ENCODE peak calls at places on chromosomes 13 and 19, in six cellular contexts. One of them, this sample, is unnamed.

GRCh38 chr19:28170066-28170465 is 1042.9 kb downstream of the UQCRFS1 start:
- DNase-seq in A549: no peak
- DNase-seq in GM12878: no peak
- DNase-seq in H1: no peak
- DNase-seq in K562: no peak
- DNase-seq in HCT116: no peak
- DNase-seq in this sample: no peak

GRCh38 chr13:73168993-73169401 is 110.2 kb downstream of the KLF5 start:
- DNase-seq in GM12878: no peak
- DNase-seq in A549: no peak
- DNase-seq in HCT116: no peak
- DNase-seq in H1: no peak
- DNase-seq in K562: no peak
- DNase-seq in this sample: peak

GRCh38 chr13:46684287-46685001 is 112.5 kb downstream of the ESD start:
- DNase-seq in GM12878: no peak
- DNase-seq in A549: no peak
- DNase-seq in K562: no peak
- DNase-seq in H1: no peak
- DNase-seq in HCT116: no peak
- DNase-seq in this sample: no peak

GRCh38 chr13:39144941-39145533 is 106.8 kb downstream of the NHLRC3 start:
- DNase-seq in HCT116: peak
- DNase-seq in GM12878: no peak
- DNase-seq in A549: peak
- DNase-seq in K562: peak
- DNase-seq in H1: peak
- DNase-seq in this sample: peak

GRCh38 chr13:23433171-23434153 is at the start of gene SACS:
- DNase-seq in K562: no peak
- DNase-seq in HCT116: no peak
- DNase-seq in A549: peak
- DNase-seq in H1: peak
- DNase-seq in GM12878: no peak
- DNase-seq in this sample: peak

GRCh38 chr19:6452223-6452614 is 7.4 kb downstream of the SLC25A23 start:
- DNase-seq in K562: no peak
- DNase-seq in GM12878: no peak
- DNase-seq in HCT116: no peak
- DNase-seq in A549: no peak
- DNase-seq in H1: no peak
- DNase-seq in this sample: no peak

GRCh38 chr19:19185853-19186728 is 5.9 kb downstream of the BORCS8 start:
- DNase-seq in A549: peak
- DNase-seq in H1: peak
- DNase-seq in K562: peak
- DNase-seq in HCT116: peak
- DNase-seq in GM12878: no peak
- DNase-seq in this sample: peak

GRCh38 chr19:30327331-30327730 is 44.9 kb upstream of the ZNF536 start:
- DNase-seq in K562: no peak
- DNase-seq in GM12878: no peak
- DNase-seq in A549: no peak
- DNase-seq in HCT116: no peak
- DNase-seq in H1: no peak
- DNase-seq in this sample: no peak

GRCh38 chr19:16376649-16377048 is 52.0 kb downstream of the KLF2 start:
- DNase-seq in K562: peak
- DNase-seq in A549: peak
- DNase-seq in HCT116: no peak
- DNase-seq in H1: peak
- DNase-seq in GM12878: no peak
- DNase-seq in this sample: no peak

GRCh38 chr13:39452834-39453233 is 150.2 kb downstream of the LHFPL6 start:
- DNase-seq in H1: no peak
- DNase-seq in HCT116: no peak
- DNase-seq in GM12878: no peak
- DNase-seq in A549: no peak
- DNase-seq in K562: no peak
- DNase-seq in this sample: no peak

GRCh38 chr13:45108716-45109706 is 11.3 kb upstream of the GTF2F2 start:
- DNase-seq in H1: peak
- DNase-seq in A549: no peak
- DNase-seq in HCT116: no peak
- DNase-seq in GM12878: peak
- DNase-seq in K562: no peak
- DNase-seq in this sample: peak
- H3K4me2 ChIP-seq in H1: no peak
- H3K4me2 ChIP-seq in A549: no peak
- H3K4me2 ChIP-seq in HCT116: no peak
- H3K4me2 ChIP-seq in GM12878: peak
- H3K4me2 ChIP-seq in K562: peak
- H3K4me2 ChIP-seq in this sample: no peak

GRCh38 chr19:17865364-17866311 is 5.9 kb downstream of the RPL18A start:
- DNase-seq in GM12878: no peak
- DNase-seq in HCT116: peak
- DNase-seq in H1: peak
- DNase-seq in A549: peak
- DNase-seq in K562: peak
- DNase-seq in this sample: no peak
- TF ChIP-seq POLR2A in GM12878: peak
- TF ChIP-seq POLR2A in HCT116: peak
- TF ChIP-seq POLR2A in H1: peak
- TF ChIP-seq POLR2A in A549: no peak
- TF ChIP-seq POLR2A in K562: peak
- TF ChIP-seq POLR2A in this sample: peak

GRCh38 chr13:21232599-21232998 is 56.1 kb downstream of the MRPL57 start:
- DNase-seq in H1: no peak
- DNase-seq in HCT116: no peak
- DNase-seq in K562: no peak
- DNase-seq in GM12878: no peak
- DNase-seq in A549: no peak
- DNase-seq in this sample: no peak

GRCh38 chr13:21233086-21233485 is 56.6 kb downstream of the MRPL57 start:
- DNase-seq in H1: no peak
- DNase-seq in GM12878: no peak
- DNase-seq in K562: no peak
- DNase-seq in HCT116: no peak
- DNase-seq in A549: no peak
- DNase-seq in this sample: no peak

GRCh38 chr13:21232196-21232595 is 55.7 kb downstream of the MRPL57 start:
- DNase-seq in A549: no peak
- DNase-seq in K562: no peak
- DNase-seq in GM12878: no peak
- DNase-seq in HCT116: no peak
- DNase-seq in H1: no peak
- DNase-seq in this sample: peak

GRCh38 chr13:21230516-21230915 is 54.1 kb downstream of the MRPL57 start:
- DNase-seq in HCT116: no peak
- DNase-seq in K562: no peak
- DNase-seq in GM12878: no peak
- DNase-seq in H1: no peak
- DNase-seq in A549: no peak
- DNase-seq in this sample: no peak

DNA sequence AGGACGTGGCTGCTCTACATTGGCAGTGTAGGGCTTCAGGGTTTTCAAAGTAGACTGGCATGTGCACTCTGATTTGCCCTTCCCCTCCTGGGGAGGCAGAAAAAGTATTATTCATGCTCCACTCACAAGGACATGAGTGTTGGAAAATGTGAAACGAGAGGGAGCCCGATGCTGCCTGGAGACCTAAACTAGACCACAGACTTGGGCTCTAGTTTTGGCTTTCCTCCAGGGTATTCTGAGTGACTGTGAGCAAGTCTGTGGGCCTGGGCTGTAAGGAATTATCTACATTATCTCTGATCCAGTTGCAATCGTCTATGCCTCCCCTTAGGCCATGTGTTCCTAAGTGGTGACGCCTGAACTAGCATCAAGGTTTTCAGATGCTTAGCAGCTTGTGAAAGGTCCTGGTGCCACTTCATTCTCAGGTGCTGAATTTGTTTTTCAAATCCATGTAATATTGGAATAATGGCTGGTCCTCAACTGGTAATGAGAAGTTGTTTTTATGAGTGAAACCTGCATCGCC is 55.0 kb downstream of the MRPL57 start:
- DNase-seq in A549: no peak
- DNase-seq in H1: no peak
- DNase-seq in GM12878: no peak
- DNase-seq in K562: no peak
- DNase-seq in HCT116: no peak
- DNase-seq in this sample: no peak
- H3K4me2 ChIP-seq in A549: no peak
- H3K4me2 ChIP-seq in H1: no peak
- H3K4me2 ChIP-seq in GM12878: no peak
- H3K4me2 ChIP-seq in K562: no peak
- H3K4me2 ChIP-seq in HCT116: no peak
- H3K4me2 ChIP-seq in this sample: no peak

DNA sequence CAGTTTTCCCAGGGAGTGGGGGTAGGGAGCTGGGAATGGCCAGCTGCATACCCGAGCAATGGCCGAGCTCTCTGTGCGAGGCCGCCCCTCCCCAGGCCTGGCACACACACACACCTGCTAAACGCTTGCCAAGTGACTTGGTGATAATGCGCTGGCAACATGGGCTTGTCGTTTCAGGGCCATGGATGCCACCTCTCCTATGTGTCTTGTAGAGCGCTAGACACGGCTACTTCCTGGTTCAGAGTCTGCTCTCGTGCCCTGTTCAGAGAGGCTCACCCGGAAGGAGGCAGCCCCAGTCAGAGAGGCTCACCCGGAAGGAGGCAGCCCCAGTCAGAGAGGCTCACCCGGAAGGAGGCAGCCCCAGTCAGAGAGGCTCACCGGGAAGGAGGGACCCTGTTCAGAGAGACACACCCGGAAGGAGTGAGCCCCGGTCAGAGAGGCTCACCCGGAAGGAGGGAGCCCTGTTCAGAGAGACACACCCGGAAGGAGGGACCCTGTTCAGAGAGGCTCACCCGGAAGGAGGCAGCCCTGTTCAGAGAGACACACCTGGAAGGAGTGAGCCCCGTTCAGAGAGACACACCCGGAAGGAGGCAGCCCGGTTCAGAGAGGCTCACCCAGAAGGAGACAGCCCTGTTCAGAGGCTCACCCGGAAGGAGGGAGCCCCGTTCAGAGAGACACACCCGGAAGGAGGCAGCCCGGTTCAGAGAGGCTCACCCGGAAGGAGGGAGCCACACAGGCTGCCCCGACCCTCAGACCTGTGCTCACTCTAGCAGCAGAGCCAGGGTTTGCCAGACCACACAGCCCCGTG is 4.2 kb downstream of the ADPRHL1 start:
- DNase-seq in A549: peak
- DNase-seq in H1: no peak
- DNase-seq in HCT116: peak
- DNase-seq in GM12878: peak
- DNase-seq in K562: peak
- DNase-seq in this sample: no peak
- TF ChIP-seq POLR2A in A549: peak
- TF ChIP-seq POLR2A in H1: no peak
- TF ChIP-seq POLR2A in HCT116: no peak
- TF ChIP-seq POLR2A in GM12878: peak
- TF ChIP-seq POLR2A in K562: peak
- TF ChIP-seq POLR2A in this sample: no peak

DNA sequence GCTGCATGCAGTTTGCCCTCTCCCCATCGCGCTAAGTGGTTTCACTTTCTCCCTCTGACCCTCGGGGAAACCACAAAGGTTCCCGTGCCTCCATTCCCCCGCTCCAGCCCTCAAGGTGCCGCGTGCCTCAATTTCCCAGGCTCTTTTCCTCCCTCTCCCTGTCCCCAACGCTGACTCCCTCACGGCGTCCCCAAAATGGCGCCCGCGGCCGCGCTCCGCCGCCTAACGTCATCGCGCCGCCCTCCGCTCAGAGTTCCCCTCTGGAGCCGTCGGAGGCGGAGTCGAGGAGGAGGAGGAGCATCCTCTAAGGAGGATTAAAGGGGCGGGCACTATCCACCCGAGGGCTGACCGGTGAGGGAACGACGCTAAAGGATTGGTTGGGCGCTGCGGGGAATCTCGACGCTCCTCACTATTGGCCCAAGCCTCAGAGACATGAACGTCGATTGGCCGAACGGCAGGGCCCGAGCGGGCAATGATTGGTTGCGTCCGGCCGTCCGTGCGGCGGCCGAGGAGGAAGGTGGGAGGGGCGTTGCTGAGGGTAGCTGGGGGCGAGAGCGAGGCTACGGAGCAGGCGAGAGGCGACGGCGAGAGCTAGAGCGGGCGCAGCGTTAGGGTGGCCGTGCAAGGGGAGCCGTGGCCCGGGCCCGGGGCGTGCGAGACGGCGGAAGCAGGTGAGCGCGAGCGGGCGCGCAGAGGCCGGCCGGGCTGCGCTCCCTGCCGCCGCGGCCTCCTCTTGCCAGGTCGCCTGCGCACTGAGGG is at the start of gene ZNF574:
- DNase-seq in K562: peak
- DNase-seq in HCT116: peak
- DNase-seq in H1: peak
- DNase-seq in A549: peak
- DNase-seq in GM12878: peak
- DNase-seq in this sample: peak
- H3K4me2 ChIP-seq in K562: peak
- H3K4me2 ChIP-seq in HCT116: peak
- H3K4me2 ChIP-seq in H1: peak
- H3K4me2 ChIP-seq in A549: peak
- H3K4me2 ChIP-seq in GM12878: peak
- H3K4me2 ChIP-seq in this sample: peak

DNA sequence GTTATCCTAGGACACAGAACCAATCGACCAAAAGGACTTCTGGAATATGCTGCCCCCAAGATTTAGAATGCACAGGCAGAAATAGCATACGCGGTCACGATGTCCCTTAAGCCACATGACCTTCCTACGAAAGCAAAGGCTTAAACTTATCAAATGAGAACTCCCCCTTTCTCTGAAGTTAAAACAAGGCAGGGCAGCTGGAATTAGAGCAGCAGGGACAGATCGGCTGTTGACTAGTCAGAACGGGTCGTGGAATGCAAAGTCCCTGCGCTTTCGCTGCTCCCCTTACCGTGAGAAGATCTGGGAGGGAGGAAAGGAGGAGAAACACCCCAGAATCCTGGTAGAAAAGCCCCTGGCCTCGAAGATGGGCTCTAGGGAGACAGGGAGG is 799 bp upstream of the USPL1 start:
- DNase-seq in GM12878: peak
- DNase-seq in H1: no peak
- DNase-seq in K562: peak
- DNase-seq in HCT116: peak
- DNase-seq in A549: peak
- DNase-seq in this sample: peak
- TF ChIP-seq POLR2A in GM12878: peak
- TF ChIP-seq POLR2A in H1: no peak
- TF ChIP-seq POLR2A in K562: peak
- TF ChIP-seq POLR2A in HCT116: peak
- TF ChIP-seq POLR2A in A549: peak
- TF ChIP-seq POLR2A in this sample: peak

GRCh38 chr19:36665832-36666231 is 805 bp downstream of the ZNF461 start:
- DNase-seq in H1: no peak
- DNase-seq in HCT116: no peak
- DNase-seq in K562: no peak
- DNase-seq in GM12878: no peak
- DNase-seq in A549: no peak
- DNase-seq in this sample: no peak
- H3K4me2 ChIP-seq in H1: peak
- H3K4me2 ChIP-seq in HCT116: no peak
- H3K4me2 ChIP-seq in K562: peak
- H3K4me2 ChIP-seq in GM12878: peak
- H3K4me2 ChIP-seq in A549: peak
- H3K4me2 ChIP-seq in this sample: peak